ENCODE peak calls at places on chromosomes 6 and 20, in four cellular contexts. C is K562, Z is GM12878, W is HepG2. D is an unnamed sample.

GRCh38 chr6:3318821-3319540 is 60.2 kb downstream of the PSMG4 start:
- DNase-seq in C (no peak), W (no peak), Z (no peak), D (no peak)

GRCh38 chr6:49713346-49713745 is at the start of gene CRISP2:
- DNase-seq in W (no peak), C (no peak), Z (no peak), D (peak)

GRCh38 chr20:50208085-50208491 is 17.5 kb downstream of the CEBPB start:
- DNase-seq in C (no peak), W (no peak), Z (no peak), D (no peak)

GRCh38 chr6:11356404-11357155 is 124.1 kb upstream of the NEDD9 start:
- DNase-seq in C (no peak), Z (no peak), W (no peak), D (no peak)

GRCh38 chr20:51553897-51554504 is 11.5 kb upstream of the NFATC2 start:
- DNase-seq in Z (no peak), C (no peak), W (no peak), D (no peak)

GRCh38 chr6:56104591-56104990 is 142.8 kb downstream of the COL21A1 start:
- DNase-seq in W (no peak), C (no peak), Z (no peak), D (no peak)

GRCh38 chr6:40894962-40895799 is 143.8 kb downstream of the UNC5CL start:
- DNase-seq in C (peak), Z (no peak), W (peak), D (peak)

GRCh38 chr6:23106951-23107350 is 537.6 kb downstream of the HDGFL1 start:
- DNase-seq in W (no peak), C (no peak), Z (no peak), D (no peak)

GRCh38 chr6:28719275-28719940 is 193.7 kb downstream of the GPX5 start:
- DNase-seq in C (peak), Z (no peak), W (peak), D (peak)

GRCh38 chr20:58361549-58361948 is 27.5 kb upstream of the VAPB start:
- DNase-seq in C (no peak), Z (no peak), W (no peak), D (no peak)

GRCh38 chr6:40755749-40756452 is 168.7 kb upstream of the LRFN2 start:
- DNase-seq in C (no peak), W (no peak), Z (peak), D (no peak)

GRCh38 chr20:51529758-51530157 is 12.8 kb downstream of the NFATC2 start:
- DNase-seq in Z (no peak), C (peak), W (no peak), D (no peak)

GRCh38 chr6:128276311-128276710 is 244.1 kb downstream of the PTPRK start:
- DNase-seq in C (no peak), W (no peak), Z (no peak), D (no peak)

GRCh38 chr6:7730852-7731251 is 5.0 kb downstream of the BMP6 start:
- DNase-seq in C (no peak), W (peak), Z (no peak), D (no peak)

GRCh38 chr6:44735631-44735963 is 348.1 kb downstream of the CDC5L start:
- DNase-seq in Z (peak), C (no peak), W (no peak), D (no peak)

GRCh38 chr6:40733770-40734396 is 146.7 kb upstream of the LRFN2 start:
- DNase-seq in C (no peak), W (no peak), Z (no peak), D (no peak)

GRCh38 chr6:119034827-119035458 is 43.5 kb downstream of the FAM184A start:
- DNase-seq in C (no peak), Z (no peak), W (peak), D (no peak)

GRCh38 chr6:45737331-45738056 is 278.2 kb downstream of the CLIC5 start:
- DNase-seq in Z (peak), W (no peak), C (no peak), D (no peak)

GRCh38 chr6:13703496-13703895 is 8.1 kb downstream of the RANBP9 start:
- DNase-seq in W (no peak), C (no peak), Z (no peak), D (no peak)

GRCh38 chr6:50147371-50147770 is 97.6 kb upstream of the DEFB112 start:
- DNase-seq in W (no peak), Z (no peak), C (no peak), D (no peak)

GRCh38 chr20:10313701-10314100 is 95.1 kb downstream of the SNAP25 start:
- DNase-seq in Z (no peak), C (no peak), W (no peak), D (no peak)

GRCh38 chr6:167856999-167857660 is 30.4 kb downstream of the AFDN start:
- DNase-seq in C (peak), Z (peak), W (peak), D (no peak)

GRCh38 chr6:63899550-63899949 is 263.9 kb downstream of the PHF3 start:
- DNase-seq in Z (no peak), C (no peak), W (no peak), D (no peak)

GRCh38 chr6:126188271-126188909 is 151.5 kb upstream of the CENPW start:
- DNase-seq in Z (no peak), W (peak), C (no peak), D (no peak)

GRCh38 chr6:161054876-161055275 is 63.3 kb downstream of the MAP3K4 start:
- DNase-seq in Z (no peak), C (no peak), W (no peak), D (no peak)

GRCh38 chr6:55853008-55854001 is 22.1 kb downstream of the BMP5 start:
- DNase-seq in Z (no peak), C (no peak), W (no peak), D (no peak)

GRCh38 chr20:44186674-44187053 is 324 bp downstream of the JPH2 start:
- DNase-seq in Z (no peak), W (no peak), C (no peak), D (peak)

GRCh38 chr20:3847419-3847940 is 846 bp downstream of the MAVS start:
- DNase-seq in C (no peak), W (no peak), Z (no peak), D (no peak)

GRCh38 chr6:134022650-134023049 is 29.8 kb downstream of the SLC2A12 start:
- DNase-seq in C (no peak), Z (no peak), W (no peak), D (no peak)

GRCh38 chr20:36871640-36872570 is 4.0 kb upstream of the TLDC2 start:
- DNase-seq in Z (no peak), C (no peak), W (peak), D (no peak)

GRCh38 chr6:115668781-115669180 is 391.9 kb downstream of the FRK start:
- DNase-seq in Z (no peak), C (no peak), W (no peak), D (no peak)

GRCh38 chr6:115582386-115582785 is 478.3 kb downstream of the FRK start:
- DNase-seq in C (no peak), Z (no peak), W (no peak), D (no peak)

GRCh38 chr6:111418971-111419693 is 63.9 kb downstream of the REV3L start:
- DNase-seq in Z (no peak), W (no peak), C (no peak), D (no peak)

DNA sequence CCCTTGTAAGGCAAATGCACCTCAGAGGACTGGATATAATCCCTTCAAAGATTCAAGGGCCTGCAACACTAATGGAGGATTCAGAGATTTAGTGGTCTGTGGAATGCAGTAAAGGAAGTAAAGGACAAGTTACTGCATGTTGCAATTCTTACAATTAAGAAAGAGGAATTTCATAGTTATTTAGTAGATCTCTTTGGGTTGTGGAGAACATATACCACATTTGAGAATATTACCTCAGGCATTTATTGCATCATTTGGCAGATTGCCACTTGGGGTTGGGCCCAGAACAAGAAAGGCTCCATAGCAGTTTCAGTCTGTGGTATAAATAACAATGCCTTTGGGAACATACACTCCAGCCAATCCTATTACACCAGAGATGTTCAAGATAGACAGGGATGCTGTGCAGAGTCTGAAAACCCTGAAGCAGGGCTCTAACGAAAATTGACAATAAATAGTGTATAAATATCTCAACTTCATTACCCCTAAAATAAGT is 20.9 kb upstream of the EPM2A start:
- DNase-seq in Z (no peak), C (peak), W (no peak), D (no peak)
- TF ChIP-seq NR2C2 in Z (no peak), C (no peak), W (no peak), D (no peak)

GRCh38 chr6:5652738-5653137 is 354.0 kb downstream of the NRN1 start:
- DNase-seq in C (no peak), Z (no peak), W (no peak), D (no peak)
- TF ChIP-seq ETV6 in C (no peak), Z (no peak), W (no peak), D (no peak)

GRCh38 chr6:72042088-72042487 is 155.7 kb downstream of the RIMS1 start:
- DNase-seq in W (no peak), Z (no peak), C (no peak), D (no peak)
- TF ChIP-seq TCF7 in W (no peak), Z (no peak), C (no peak), D (no peak)

GRCh38 chr6:34182751-34183531 is 37.1 kb upstream of the GRM4 start:
- DNase-seq in C (no peak), W (no peak), Z (peak), D (no peak)
- TF ChIP-seq NR2C2 in C (no peak), W (no peak), Z (no peak), D (no peak)

DNA sequence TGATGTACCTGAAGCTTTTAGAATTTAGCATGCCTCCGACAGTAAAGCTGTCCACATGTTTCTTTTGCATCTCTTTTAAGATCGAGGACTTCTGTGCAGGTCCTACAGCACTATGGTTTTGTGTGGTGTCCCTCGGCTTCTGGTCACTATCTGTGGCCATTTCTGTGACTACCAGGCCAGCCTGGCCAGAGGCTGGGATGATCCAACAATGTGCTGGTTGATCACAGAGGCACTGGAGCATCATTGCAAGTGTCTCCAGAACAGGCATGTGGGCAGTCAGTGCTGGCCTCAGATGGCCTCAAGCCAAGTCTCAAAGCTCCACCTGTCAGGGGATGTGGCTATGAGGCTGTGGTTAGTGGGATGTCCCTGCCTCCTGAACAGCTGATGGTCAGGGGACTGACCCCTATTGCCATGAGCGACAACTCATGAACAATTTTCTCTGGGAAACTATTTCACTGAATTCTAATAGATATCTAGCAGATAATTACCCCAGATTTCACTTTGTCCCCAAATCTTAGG is 136.6 kb downstream of the SYNDIG1 start:
- DNase-seq in Z (no peak), C (no peak), W (no peak), D (no peak)
- TF ChIP-seq ETV6 in Z (no peak), C (no peak), W (no peak), D (no peak)

DNA sequence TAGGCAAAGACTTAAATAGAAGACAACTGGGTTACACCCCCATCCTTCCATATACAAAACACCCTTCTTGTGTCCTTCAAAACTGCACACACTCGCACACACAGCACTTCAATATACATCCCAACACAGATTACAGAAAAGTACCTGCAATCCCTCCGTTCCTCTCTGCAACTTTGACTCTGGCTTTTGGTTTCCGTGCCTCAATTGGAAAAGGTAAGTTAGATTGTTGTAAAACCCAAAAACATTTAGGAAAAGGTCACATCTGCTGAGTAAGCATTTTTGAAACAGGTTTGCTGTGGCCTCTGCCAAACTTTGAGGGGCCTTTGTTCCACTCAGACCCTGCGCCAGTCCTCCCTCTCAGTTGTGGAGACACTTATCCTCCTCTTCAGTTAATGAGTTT is 4.2 kb downstream of the NKX2-4 start:
- DNase-seq in C (no peak), Z (no peak), W (no peak), D (no peak)
- TF ChIP-seq TCF7 in C (no peak), Z (no peak), W (no peak), D (no peak)

DNA sequence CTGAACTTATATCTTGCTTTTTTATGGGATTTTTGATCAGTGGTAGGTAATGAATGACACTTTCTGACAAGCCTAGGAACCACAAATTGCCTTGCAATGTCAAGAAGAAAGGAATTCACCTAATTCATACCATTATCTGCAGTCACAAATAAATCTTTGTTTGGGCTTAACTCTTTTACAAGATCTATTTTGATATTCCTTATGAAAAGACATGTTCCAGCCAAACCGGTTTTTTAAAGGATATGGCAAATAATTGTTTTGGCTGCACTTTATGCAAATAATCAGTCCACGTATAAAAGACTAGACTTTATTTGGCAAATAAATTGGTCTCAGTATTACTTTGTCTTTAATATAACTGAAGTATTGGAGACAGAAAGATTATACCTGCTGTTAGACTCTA is 771.7 kb upstream of the ADGRB3 start:
- DNase-seq in Z (no peak), C (no peak), W (no peak), D (no peak)
- TF ChIP-seq NR2C2 in Z (no peak), C (no peak), W (no peak), D (no peak)

DNA sequence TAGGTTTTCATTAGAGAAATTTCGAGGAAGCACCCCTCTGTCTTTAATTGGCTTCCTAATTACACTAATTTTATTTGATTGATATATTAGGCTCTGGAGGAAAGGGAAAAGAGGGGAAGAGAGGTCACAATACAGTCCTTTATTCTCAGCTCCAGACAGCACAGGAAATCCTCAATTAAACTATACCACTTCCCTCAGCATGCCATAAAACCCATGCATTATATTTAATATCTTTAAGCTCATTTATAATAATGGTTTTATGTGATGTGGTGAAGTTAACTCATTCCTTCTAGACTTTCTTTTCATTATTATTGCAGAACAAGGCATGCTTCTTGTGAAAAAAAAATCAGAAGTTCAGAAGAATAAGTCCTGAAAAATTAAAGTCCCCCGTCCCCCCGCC is 17.7 kb upstream of the PDE7B start:
- DNase-seq in C (no peak), Z (no peak), W (no peak), D (no peak)
- TF ChIP-seq ETV6 in C (no peak), Z (no peak), W (no peak), D (no peak)

D was measured in WTC11.